ENCODE peak calls at places on chromosomes 4 and X, in eight cellular contexts. One of them, this sample, is unnamed.

GRCh38 chr4:181952478-181952877 is 290.7 kb upstream of the TENM3 start:
- DNase-seq in LoVo: peak; percentile 25
- DNase-seq in stomach: no peak
- DNase-seq in head of caudate nucleus: no peak
- DNase-seq in activated effector memory CD4-positive, alpha-beta T cell treated with anti-CD3 and anti-CD28 coated beads, Interleukin-2, amount 50 U/mL, for 16 hours: no peak
- DNase-seq in type B pancreatic cell: no peak
- DNase-seq in endothelial cell: no peak
- DNase-seq in T-helper 9 cell: no peak
- DNase-seq in this sample: no peak

GRCh38 chr4:21819086-21819485 is 129.5 kb downstream of the KCNIP4 start:
- DNase-seq in endothelial cell: no peak
- DNase-seq in activated effector memory CD4-positive, alpha-beta T cell treated with anti-CD3 and anti-CD28 coated beads, Interleukin-2, amount 50 U/mL, for 16 hours: no peak
- DNase-seq in stomach: no peak
- DNase-seq in T-helper 9 cell: no peak
- DNase-seq in head of caudate nucleus: no peak
- DNase-seq in type B pancreatic cell: no peak
- DNase-seq in LoVo: no peak
- DNase-seq in this sample: no peak

GRCh38 chr4:25020240-25020639 is 10.5 kb downstream of the LGI2 start:
- DNase-seq in T-helper 9 cell: no peak
- DNase-seq in LoVo: no peak
- DNase-seq in type B pancreatic cell: no peak
- DNase-seq in activated effector memory CD4-positive, alpha-beta T cell treated with anti-CD3 and anti-CD28 coated beads, Interleukin-2, amount 50 U/mL, for 16 hours: no peak
- DNase-seq in head of caudate nucleus: no peak
- DNase-seq in endothelial cell: no peak
- DNase-seq in stomach: no peak
- DNase-seq in this sample: no peak

GRCh38 chr4:85498068-85498733 is 23.3 kb downstream of the ARHGAP24 start:
- DNase-seq in LoVo: no peak
- DNase-seq in type B pancreatic cell: no peak
- DNase-seq in endothelial cell: no peak
- DNase-seq in stomach: peak; percentile 61
- DNase-seq in head of caudate nucleus: peak; percentile 55
- DNase-seq in T-helper 9 cell: no peak
- DNase-seq in activated effector memory CD4-positive, alpha-beta T cell treated with anti-CD3 and anti-CD28 coated beads, Interleukin-2, amount 50 U/mL, for 16 hours: no peak
- DNase-seq in this sample: no peak

GRCh38 chrX:10110984-10111363 is 45.8 kb upstream of the CLCN4 start:
- DNase-seq in LoVo: no peak
- DNase-seq in endothelial cell: no peak
- DNase-seq in activated effector memory CD4-positive, alpha-beta T cell treated with anti-CD3 and anti-CD28 coated beads, Interleukin-2, amount 50 U/mL, for 16 hours: peak; percentile 87
- DNase-seq in head of caudate nucleus: no peak
- DNase-seq in type B pancreatic cell: no peak
- DNase-seq in T-helper 9 cell: peak; percentile 37
- DNase-seq in stomach: no peak
- DNase-seq in this sample: no peak

GRCh38 chr4:5215321-5215720 is 164.0 kb downstream of the STK32B start:
- DNase-seq in type B pancreatic cell: no peak
- DNase-seq in LoVo: no peak
- DNase-seq in activated effector memory CD4-positive, alpha-beta T cell treated with anti-CD3 and anti-CD28 coated beads, Interleukin-2, amount 50 U/mL, for 16 hours: no peak
- DNase-seq in T-helper 9 cell: no peak
- DNase-seq in endothelial cell: no peak
- DNase-seq in head of caudate nucleus: no peak
- DNase-seq in stomach: no peak
- DNase-seq in this sample: no peak

GRCh38 chrX:110409925-110410324 is 51.3 kb downstream of the RTL9 start:
- DNase-seq in T-helper 9 cell: no peak
- DNase-seq in activated effector memory CD4-positive, alpha-beta T cell treated with anti-CD3 and anti-CD28 coated beads, Interleukin-2, amount 50 U/mL, for 16 hours: no peak
- DNase-seq in stomach: no peak
- DNase-seq in head of caudate nucleus: no peak
- DNase-seq in LoVo: peak; percentile 23
- DNase-seq in type B pancreatic cell: no peak
- DNase-seq in endothelial cell: no peak
- DNase-seq in this sample: no peak

GRCh38 chr4:3660086-3660927 is 105.9 kb upstream of the ADRA2C start:
- DNase-seq in activated effector memory CD4-positive, alpha-beta T cell treated with anti-CD3 and anti-CD28 coated beads, Interleukin-2, amount 50 U/mL, for 16 hours: no peak
- DNase-seq in endothelial cell: no peak
- DNase-seq in LoVo: no peak
- DNase-seq in stomach: no peak
- DNase-seq in head of caudate nucleus: peak; percentile 67
- DNase-seq in type B pancreatic cell: no peak
- DNase-seq in T-helper 9 cell: no peak
- DNase-seq in this sample: peak; percentile 58

GRCh38 chr4:56134272-56134671 is 185.5 kb downstream of the CEP135 start:
- DNase-seq in head of caudate nucleus: no peak
- DNase-seq in stomach: no peak
- DNase-seq in activated effector memory CD4-positive, alpha-beta T cell treated with anti-CD3 and anti-CD28 coated beads, Interleukin-2, amount 50 U/mL, for 16 hours: no peak
- DNase-seq in type B pancreatic cell: no peak
- DNase-seq in LoVo: no peak
- DNase-seq in T-helper 9 cell: no peak
- DNase-seq in endothelial cell: peak; percentile 15
- DNase-seq in this sample: no peak

GRCh38 chr4:76078033-76078613 is 3.6 kb downstream of the ART3 start:
- DNase-seq in stomach: no peak
- DNase-seq in activated effector memory CD4-positive, alpha-beta T cell treated with anti-CD3 and anti-CD28 coated beads, Interleukin-2, amount 50 U/mL, for 16 hours: no peak
- DNase-seq in head of caudate nucleus: no peak
- DNase-seq in LoVo: no peak
- DNase-seq in endothelial cell: no peak
- DNase-seq in type B pancreatic cell: no peak
- DNase-seq in T-helper 9 cell: no peak
- DNase-seq in this sample: no peak

GRCh38 chrX:154540897-154541535 is 5.6 kb downstream of the G6PD start:
- DNase-seq in head of caudate nucleus: no peak
- DNase-seq in stomach: peak; percentile 72
- DNase-seq in type B pancreatic cell: no peak
- DNase-seq in activated effector memory CD4-positive, alpha-beta T cell treated with anti-CD3 and anti-CD28 coated beads, Interleukin-2, amount 50 U/mL, for 16 hours: peak; percentile 22
- DNase-seq in LoVo: no peak
- DNase-seq in T-helper 9 cell: no peak
- DNase-seq in endothelial cell: no peak
- DNase-seq in this sample: no peak

GRCh38 chr4:88341227-88342192 is 37.1 kb upstream of the HERC6 start:
- DNase-seq in T-helper 9 cell: no peak
- DNase-seq in LoVo: no peak
- DNase-seq in head of caudate nucleus: no peak
- DNase-seq in activated effector memory CD4-positive, alpha-beta T cell treated with anti-CD3 and anti-CD28 coated beads, Interleukin-2, amount 50 U/mL, for 16 hours: no peak
- DNase-seq in type B pancreatic cell: no peak
- DNase-seq in stomach: no peak
- DNase-seq in endothelial cell: no peak
- DNase-seq in this sample: peak; percentile 37

GRCh38 chrX:19769467-19769866 is 117.9 kb downstream of the SH3KBP1 start:
- DNase-seq in activated effector memory CD4-positive, alpha-beta T cell treated with anti-CD3 and anti-CD28 coated beads, Interleukin-2, amount 50 U/mL, for 16 hours: no peak
- DNase-seq in stomach: no peak
- DNase-seq in endothelial cell: no peak
- DNase-seq in T-helper 9 cell: no peak
- DNase-seq in head of caudate nucleus: no peak
- DNase-seq in LoVo: no peak
- DNase-seq in type B pancreatic cell: no peak
- DNase-seq in this sample: no peak

GRCh38 chr4:166657261-166657660 is 577.0 kb downstream of the SPOCK3 start:
- DNase-seq in LoVo: no peak
- DNase-seq in T-helper 9 cell: no peak
- DNase-seq in head of caudate nucleus: no peak
- DNase-seq in type B pancreatic cell: no peak
- DNase-seq in endothelial cell: no peak
- DNase-seq in activated effector memory CD4-positive, alpha-beta T cell treated with anti-CD3 and anti-CD28 coated beads, Interleukin-2, amount 50 U/mL, for 16 hours: no peak
- DNase-seq in stomach: no peak
- DNase-seq in this sample: no peak

GRCh38 chr4:126028871-126029270 is 714.1 kb downstream of the FAT4 start:
- DNase-seq in endothelial cell: no peak
- DNase-seq in activated effector memory CD4-positive, alpha-beta T cell treated with anti-CD3 and anti-CD28 coated beads, Interleukin-2, amount 50 U/mL, for 16 hours: no peak
- DNase-seq in head of caudate nucleus: no peak
- DNase-seq in stomach: no peak
- DNase-seq in type B pancreatic cell: no peak
- DNase-seq in LoVo: no peak
- DNase-seq in T-helper 9 cell: no peak
- DNase-seq in this sample: no peak

GRCh38 chr4:148007303-148007702 is 275.4 kb downstream of the ARHGAP10 start:
- DNase-seq in stomach: no peak
- DNase-seq in endothelial cell: no peak
- DNase-seq in T-helper 9 cell: no peak
- DNase-seq in type B pancreatic cell: no peak
- DNase-seq in LoVo: peak; percentile 78
- DNase-seq in activated effector memory CD4-positive, alpha-beta T cell treated with anti-CD3 and anti-CD28 coated beads, Interleukin-2, amount 50 U/mL, for 16 hours: no peak
- DNase-seq in head of caudate nucleus: no peak
- DNase-seq in this sample: peak; percentile 11

GRCh38 chrX:78375894-78376293 is 48.5 kb upstream of the CYSLTR1 start:
- DNase-seq in LoVo: peak; percentile 56
- DNase-seq in stomach: no peak
- DNase-seq in T-helper 9 cell: no peak
- DNase-seq in activated effector memory CD4-positive, alpha-beta T cell treated with anti-CD3 and anti-CD28 coated beads, Interleukin-2, amount 50 U/mL, for 16 hours: no peak
- DNase-seq in endothelial cell: no peak
- DNase-seq in head of caudate nucleus: no peak
- DNase-seq in type B pancreatic cell: no peak
- DNase-seq in this sample: no peak

GRCh38 chr4:174358823-174359222 is 75.1 kb downstream of the CEP44 start:
- DNase-seq in T-helper 9 cell: no peak
- DNase-seq in activated effector memory CD4-positive, alpha-beta T cell treated with anti-CD3 and anti-CD28 coated beads, Interleukin-2, amount 50 U/mL, for 16 hours: no peak
- DNase-seq in endothelial cell: no peak
- DNase-seq in stomach: no peak
- DNase-seq in head of caudate nucleus: no peak
- DNase-seq in LoVo: no peak
- DNase-seq in type B pancreatic cell: no peak
- DNase-seq in this sample: no peak

GRCh38 chr4:77172336-77172735 is 15.3 kb downstream of the CCNG2 start:
- DNase-seq in LoVo: peak; percentile 77
- DNase-seq in T-helper 9 cell: no peak
- DNase-seq in endothelial cell: no peak
- DNase-seq in type B pancreatic cell: no peak
- DNase-seq in stomach: no peak
- DNase-seq in activated effector memory CD4-positive, alpha-beta T cell treated with anti-CD3 and anti-CD28 coated beads, Interleukin-2, amount 50 U/mL, for 16 hours: no peak
- DNase-seq in head of caudate nucleus: no peak
- DNase-seq in this sample: no peak

GRCh38 chr4:86223472-86223871 is 136.4 kb downstream of the MAPK10 start:
- DNase-seq in T-helper 9 cell: no peak
- DNase-seq in type B pancreatic cell: no peak
- DNase-seq in activated effector memory CD4-positive, alpha-beta T cell treated with anti-CD3 and anti-CD28 coated beads, Interleukin-2, amount 50 U/mL, for 16 hours: no peak
- DNase-seq in LoVo: no peak
- DNase-seq in head of caudate nucleus: no peak
- DNase-seq in stomach: no peak
- DNase-seq in endothelial cell: peak; percentile 41
- DNase-seq in this sample: no peak

GRCh38 chrX:111352424-111352823 is 59.6 kb downstream of the DCX start:
- DNase-seq in T-helper 9 cell: no peak
- DNase-seq in activated effector memory CD4-positive, alpha-beta T cell treated with anti-CD3 and anti-CD28 coated beads, Interleukin-2, amount 50 U/mL, for 16 hours: no peak
- DNase-seq in stomach: peak; percentile 57
- DNase-seq in endothelial cell: no peak
- DNase-seq in head of caudate nucleus: no peak
- DNase-seq in type B pancreatic cell: no peak
- DNase-seq in LoVo: no peak
- DNase-seq in this sample: no peak

GRCh38 chr4:152628128-152628527 is 51.7 kb downstream of the TMEM154 start:
- DNase-seq in endothelial cell: no peak
- DNase-seq in activated effector memory CD4-positive, alpha-beta T cell treated with anti-CD3 and anti-CD28 coated beads, Interleukin-2, amount 50 U/mL, for 16 hours: no peak
- DNase-seq in LoVo: no peak
- DNase-seq in type B pancreatic cell: no peak
- DNase-seq in stomach: no peak
- DNase-seq in head of caudate nucleus: peak; percentile 45
- DNase-seq in T-helper 9 cell: no peak
- DNase-seq in this sample: no peak